ENCODE peak calls at places on chromosomes 1 and 21, in four cellular contexts. One of them, this sample, is unnamed.

GRCh38 chr1:155206891-155207577 is 663 bp downstream of the THBS3 start:
- DNase-seq in transverse colon: peak
- DNase-seq in NCI-H510A treated with DMSO at 0.1 percent for 48 hours: peak
- DNase-seq in NCI-H1105: peak
- DNase-seq in this sample: peak

GRCh38 chr1:160629286-160630210 is 17.3 kb downstream of the SLAMF1 start:
- DNase-seq in transverse colon: peak
- DNase-seq in NCI-H510A treated with DMSO at 0.1 percent for 48 hours: no peak
- DNase-seq in NCI-H1105: no peak
- DNase-seq in this sample: no peak

GRCh38 chr1:212291505-212292134 is 6.4 kb downstream of the PPP2R5A start:
- DNase-seq in transverse colon: no peak
- DNase-seq in NCI-H510A treated with DMSO at 0.1 percent for 48 hours: peak
- DNase-seq in NCI-H1105: peak
- DNase-seq in this sample: peak

GRCh38 chr1:182149411-182149965 is 88.0 kb upstream of the ZNF648 start:
- DNase-seq in transverse colon: peak
- DNase-seq in NCI-H510A treated with DMSO at 0.1 percent for 48 hours: peak
- DNase-seq in NCI-H1105: no peak
- DNase-seq in this sample: no peak

GRCh38 chr1:232988572-232989040 is 38.2 kb downstream of the NTPCR start:
- DNase-seq in transverse colon: no peak
- DNase-seq in NCI-H510A treated with DMSO at 0.1 percent for 48 hours: peak
- DNase-seq in NCI-H1105: no peak
- DNase-seq in this sample: no peak

GRCh38 chr21:42440187-42440792 is 36.6 kb downstream of the UBASH3A start:
- DNase-seq in transverse colon: peak
- DNase-seq in NCI-H510A treated with DMSO at 0.1 percent for 48 hours: no peak
- DNase-seq in NCI-H1105: no peak
- DNase-seq in this sample: no peak

GRCh38 chr1:15948600-15949452 is 27.1 kb downstream of the ZBTB17 start:
- DNase-seq in transverse colon: peak
- DNase-seq in NCI-H510A treated with DMSO at 0.1 percent for 48 hours: no peak
- DNase-seq in NCI-H1105: no peak
- DNase-seq in this sample: no peak

GRCh38 chr21:33642896-33643657 is 776 bp downstream of the ITSN1 start:
- DNase-seq in transverse colon: peak
- DNase-seq in NCI-H510A treated with DMSO at 0.1 percent for 48 hours: no peak
- DNase-seq in NCI-H1105: peak
- DNase-seq in this sample: peak

GRCh38 chr1:240242601-240243144 is 151.0 kb downstream of the FMN2 start:
- DNase-seq in transverse colon: no peak
- DNase-seq in NCI-H510A treated with DMSO at 0.1 percent for 48 hours: no peak
- DNase-seq in NCI-H1105: no peak
- DNase-seq in this sample: no peak

GRCh38 chr1:219518168-219518905 is 94.6 kb downstream of the ZC3H11B start:
- DNase-seq in transverse colon: no peak
- DNase-seq in NCI-H510A treated with DMSO at 0.1 percent for 48 hours: no peak
- DNase-seq in NCI-H1105: no peak
- DNase-seq in this sample: no peak

GRCh38 chr1:200090252-200091159 is 63.0 kb downstream of the NR5A2 start:
- DNase-seq in transverse colon: no peak
- DNase-seq in NCI-H510A treated with DMSO at 0.1 percent for 48 hours: no peak
- DNase-seq in NCI-H1105: no peak
- DNase-seq in this sample: no peak

GRCh38 chr1:238063454-238063853 is 172.7 kb upstream of the ZP4 start:
- DNase-seq in transverse colon: no peak
- DNase-seq in NCI-H510A treated with DMSO at 0.1 percent for 48 hours: no peak
- DNase-seq in NCI-H1105: no peak
- DNase-seq in this sample: no peak

GRCh38 chr21:35831791-35832190 is 228.5 kb downstream of the SETD4 start:
- DNase-seq in transverse colon: no peak
- DNase-seq in NCI-H510A treated with DMSO at 0.1 percent for 48 hours: peak
- DNase-seq in NCI-H1105: no peak
- DNase-seq in this sample: no peak

GRCh38 chr1:243525085-243525487 is 269.2 kb downstream of the SDCCAG8 start:
- DNase-seq in transverse colon: no peak
- DNase-seq in NCI-H510A treated with DMSO at 0.1 percent for 48 hours: no peak
- DNase-seq in NCI-H1105: no peak
- DNase-seq in this sample: no peak

GRCh38 chr1:165397945-165398344 is 41.4 kb upstream of the LMX1A start:
- DNase-seq in transverse colon: no peak
- DNase-seq in NCI-H510A treated with DMSO at 0.1 percent for 48 hours: no peak
- DNase-seq in NCI-H1105: no peak
- DNase-seq in this sample: no peak

GRCh38 chr1:156421062-156421938 is 52.3 kb downstream of the RHBG start:
- DNase-seq in transverse colon: peak
- DNase-seq in NCI-H510A treated with DMSO at 0.1 percent for 48 hours: peak
- DNase-seq in NCI-H1105: peak
- DNase-seq in this sample: peak

GRCh38 chr1:182786223-182787001 is 3.2 kb upstream of the NPL start:
- DNase-seq in transverse colon: peak
- DNase-seq in NCI-H510A treated with DMSO at 0.1 percent for 48 hours: peak
- DNase-seq in NCI-H1105: peak
- DNase-seq in this sample: peak

GRCh38 chr1:226082587-226082917 is 20.0 kb downstream of the H3-3A start:
- DNase-seq in transverse colon: no peak
- DNase-seq in NCI-H510A treated with DMSO at 0.1 percent for 48 hours: no peak
- DNase-seq in NCI-H1105: no peak
- DNase-seq in this sample: no peak

GRCh38 chr1:164635784-164636729 is 77.1 kb downstream of the PBX1 start:
- DNase-seq in transverse colon: peak
- DNase-seq in NCI-H510A treated with DMSO at 0.1 percent for 48 hours: no peak
- DNase-seq in NCI-H1105: no peak
- DNase-seq in this sample: no peak

GRCh38 chr1:28915036-28915895 is 897 bp downstream of the EPB41 start:
- DNase-seq in transverse colon: peak
- DNase-seq in NCI-H510A treated with DMSO at 0.1 percent for 48 hours: no peak
- DNase-seq in NCI-H1105: peak
- DNase-seq in this sample: peak

GRCh38 chr1:162983671-162984425 is 85.3 kb upstream of the RGS4 start:
- DNase-seq in transverse colon: no peak
- DNase-seq in NCI-H510A treated with DMSO at 0.1 percent for 48 hours: no peak
- DNase-seq in NCI-H1105: no peak
- DNase-seq in this sample: no peak

GRCh38 chr1:34328281-34328680 is 151.6 kb downstream of the C1orf94 start:
- DNase-seq in transverse colon: no peak
- DNase-seq in NCI-H510A treated with DMSO at 0.1 percent for 48 hours: no peak
- DNase-seq in NCI-H1105: no peak
- DNase-seq in this sample: no peak

GRCh38 chr1:205225901-205226765 is 1.6 kb upstream of the TMCC2 start:
- DNase-seq in transverse colon: no peak
- DNase-seq in NCI-H510A treated with DMSO at 0.1 percent for 48 hours: no peak
- DNase-seq in NCI-H1105: peak
- DNase-seq in this sample: no peak

GRCh38 chr1:47449702-47450552 is 12.1 kb downstream of the FOXD2 start:
- DNase-seq in transverse colon: peak
- DNase-seq in NCI-H510A treated with DMSO at 0.1 percent for 48 hours: no peak
- DNase-seq in NCI-H1105: no peak
- DNase-seq in this sample: no peak

GRCh38 chr1:161994153-161994814 is 29.4 kb downstream of the OLFML2B start:
- DNase-seq in transverse colon: peak
- DNase-seq in NCI-H510A treated with DMSO at 0.1 percent for 48 hours: no peak
- DNase-seq in NCI-H1105: no peak
- DNase-seq in this sample: no peak

GRCh38 chr1:153945795-153946621 is 510 bp downstream of the DENND4B start:
- DNase-seq in transverse colon: peak
- DNase-seq in NCI-H510A treated with DMSO at 0.1 percent for 48 hours: peak
- DNase-seq in NCI-H1105: peak
- DNase-seq in this sample: peak

GRCh38 chr1:50705041-50705440 is 255.0 kb downstream of the FAF1 start:
- DNase-seq in transverse colon: no peak
- DNase-seq in NCI-H510A treated with DMSO at 0.1 percent for 48 hours: no peak
- DNase-seq in NCI-H1105: no peak
- DNase-seq in this sample: no peak

GRCh38 chr1:216450252-216450651 is 27.0 kb upstream of the USH2A start:
- DNase-seq in transverse colon: no peak
- DNase-seq in NCI-H510A treated with DMSO at 0.1 percent for 48 hours: no peak
- DNase-seq in NCI-H1105: no peak
- DNase-seq in this sample: no peak

GRCh38 chr1:181630398-181630797 is 147.1 kb downstream of the CACNA1E start:
- DNase-seq in transverse colon: no peak
- DNase-seq in NCI-H510A treated with DMSO at 0.1 percent for 48 hours: no peak
- DNase-seq in NCI-H1105: no peak
- DNase-seq in this sample: no peak

GRCh38 chr1:192628406-192629057 is 7.4 kb upstream of the RGS13 start:
- DNase-seq in transverse colon: no peak
- DNase-seq in NCI-H510A treated with DMSO at 0.1 percent for 48 hours: no peak
- DNase-seq in NCI-H1105: no peak
- DNase-seq in this sample: no peak

GRCh38 chr1:205710201-205711062 is 30.1 kb upstream of the SLC45A3 start:
- DNase-seq in transverse colon: no peak
- DNase-seq in NCI-H510A treated with DMSO at 0.1 percent for 48 hours: no peak
- DNase-seq in NCI-H1105: no peak
- DNase-seq in this sample: no peak

GRCh38 chr1:95381980-95382379 is 148.0 kb downstream of the RWDD3 start:
- DNase-seq in transverse colon: no peak
- DNase-seq in NCI-H510A treated with DMSO at 0.1 percent for 48 hours: no peak
- DNase-seq in NCI-H1105: no peak
- DNase-seq in this sample: no peak

GRCh38 chr21:46054447-46054846 is 43.5 kb upstream of the COL6A2 start:
- DNase-seq in transverse colon: no peak
- DNase-seq in NCI-H510A treated with DMSO at 0.1 percent for 48 hours: no peak
- DNase-seq in NCI-H1105: no peak
- DNase-seq in this sample: no peak

GRCh38 chr21:36749935-36750578 is 51.1 kb downstream of the SIM2 start:
- DNase-seq in transverse colon: no peak
- DNase-seq in NCI-H510A treated with DMSO at 0.1 percent for 48 hours: no peak
- DNase-seq in NCI-H1105: no peak
- DNase-seq in this sample: no peak

GRCh38 chr1:151494741-151495281 is 16.4 kb upstream of the CGN start:
- DNase-seq in transverse colon: no peak
- DNase-seq in NCI-H510A treated with DMSO at 0.1 percent for 48 hours: no peak
- DNase-seq in NCI-H1105: peak
- DNase-seq in this sample: no peak

GRCh38 chr21:45517249-45518065 is 24.8 kb downstream of the SLC19A1 start:
- DNase-seq in transverse colon: no peak
- DNase-seq in NCI-H510A treated with DMSO at 0.1 percent for 48 hours: no peak
- DNase-seq in NCI-H1105: no peak
- DNase-seq in this sample: no peak

GRCh38 chr1:207565546-207566468 is 69.8 kb downstream of the CR1 start:
- DNase-seq in transverse colon: no peak
- DNase-seq in NCI-H510A treated with DMSO at 0.1 percent for 48 hours: peak
- DNase-seq in NCI-H1105: no peak
- DNase-seq in this sample: no peak